ENCODE peak calls at places on chromosomes 4 and X, in five cellular contexts. Y is breast epithelium, Q is body of pancreas, B is prostate gland, C is sigmoid colon. M is an unnamed sample.

GRCh38 chr4:55879224-55879623 is 25.8 kb downstream of the EXOC1 start:
- DNase-seq in Q (no peak), C (no peak), Y (no peak), B (no peak), M (no peak)

GRCh38 chr4:30789219-30789671 is 69.1 kb downstream of the PCDH7 start:
- DNase-seq in Q (no peak), C (no peak), B (peak; percentile 21), Y (no peak), M (peak; percentile 21)

GRCh38 chr4:7390906-7391636 is 43.7 kb downstream of the PSAPL1 start:
- DNase-seq in Q (no peak), B (no peak), Y (peak; percentile 25), C (no peak), M (no peak)

GRCh38 chr4:5018096-5018495 is 1.2 kb downstream of the CYTL1 start:
- DNase-seq in Q (no peak), B (no peak), C (no peak), Y (no peak), M (no peak)

GRCh38 chr4:30722092-30722915 is 2.1 kb downstream of the PCDH7 start:
- DNase-seq in Y (no peak), Q (peak; percentile 5), B (no peak), C (peak; percentile 67), M (peak; percentile 36)

GRCh38 chr4:127870688-127871087 is 10.0 kb upstream of the PLK4 start:
- DNase-seq in Q (no peak), Y (no peak), C (no peak), B (no peak), M (peak; percentile 40)

GRCh38 chrX:129934461-129934860 is 28.5 kb downstream of the UTP14A start:
- DNase-seq in Q (no peak), B (no peak), C (no peak), Y (no peak), M (no peak)

GRCh38 chr4:157012781-157013180 is 41.2 kb upstream of the PDGFC start:
- DNase-seq in Q (no peak), Y (no peak), B (no peak), C (no peak), M (no peak)

GRCh38 chr4:139958738-139959096 is 195.3 kb downstream of the MAML3 start:
- DNase-seq in Q (no peak), C (no peak), B (no peak), Y (no peak), M (no peak)

GRCh38 chr4:94158883-94159282 is 48.8 kb upstream of the SMARCAD1 start:
- DNase-seq in B (no peak), Q (no peak), Y (no peak), C (no peak), M (no peak)

GRCh38 chr4:84938316-84938715 is 28.2 kb downstream of the WDFY3 start:
- DNase-seq in Q (no peak), B (no peak), C (no peak), Y (no peak), M (no peak)

DNA sequence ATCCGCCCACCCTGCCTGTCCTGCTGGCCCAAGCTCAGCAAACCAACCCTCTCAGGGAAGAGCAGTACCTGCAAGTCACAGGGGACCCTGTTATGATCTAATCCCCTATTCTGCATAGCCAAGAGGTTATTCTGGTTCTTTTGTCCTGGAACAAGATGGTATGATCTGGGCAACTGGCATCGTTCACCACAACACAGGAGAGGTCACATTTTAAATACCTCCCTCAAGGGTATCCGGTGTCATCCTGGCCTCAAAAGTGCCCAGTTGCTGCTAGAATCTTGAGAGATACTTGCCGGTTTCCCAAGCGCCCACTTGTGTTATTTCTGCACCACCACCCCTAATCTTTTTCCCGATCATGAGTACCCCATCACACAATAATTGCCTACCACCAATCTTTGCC is 497.5 kb downstream of the BCOR start:
- DNase-seq in Q (no peak), B (no peak), Y (no peak), C (no peak), M (no peak)
- H3K4me3 ChIP-seq in Q (no peak overlapping the region), B (no peak overlapping the region), Y (no peak overlapping the region), C (no peak overlapping the region), M (no peak overlapping the region)

DNA sequence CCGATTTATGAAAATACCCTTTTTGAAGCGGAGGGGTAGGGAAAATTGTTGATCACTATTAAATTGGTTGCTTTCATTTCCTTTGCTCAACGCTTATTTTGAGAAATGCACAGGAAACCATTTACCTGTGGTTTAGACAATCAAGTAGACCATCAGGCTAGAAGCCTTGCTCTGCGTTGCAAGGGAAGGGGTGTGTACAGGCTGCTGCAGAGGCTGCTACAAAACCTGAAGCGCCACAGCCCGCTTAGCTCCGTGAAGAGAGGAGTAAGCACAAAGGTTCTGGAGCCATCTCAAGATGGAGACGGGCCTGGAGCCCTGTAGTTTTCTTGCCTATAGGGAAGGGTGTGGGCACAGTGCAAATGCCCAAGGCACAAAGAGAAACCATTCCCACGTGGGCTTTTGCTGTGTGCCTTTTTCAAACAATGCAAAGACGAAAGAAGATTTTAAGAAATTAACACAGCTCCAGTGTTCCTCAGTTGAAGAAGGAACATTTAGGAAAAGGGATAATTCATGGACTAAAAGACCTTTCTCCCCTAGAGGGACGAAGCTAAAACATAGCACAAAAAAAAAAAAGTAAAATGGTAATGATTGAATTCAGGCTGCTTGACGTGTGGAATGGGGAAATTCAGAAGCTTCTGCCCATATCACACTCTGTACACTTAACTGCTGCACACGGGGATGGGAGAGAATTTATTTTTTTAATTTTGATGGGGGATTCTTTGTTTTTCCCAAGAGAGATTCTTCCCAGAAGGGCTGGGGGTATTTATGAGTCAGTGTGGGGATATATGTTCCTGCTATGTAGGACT is 3.5 kb downstream of the TMSB4X start:
- DNase-seq in C (peak; percentile 77), B (no peak), Y (no peak), Q (peak; percentile 62), M (no peak)
- TF ChIP-seq POLR2A in C (no peak), B (no peak), Y (no peak), Q (no peak), M (no peak)

GRCh38 chrX:153357877-153358276 is 23.9 kb downstream of the ZNF275 start:
- DNase-seq in Q (no peak), C (no peak), Y (no peak), B (no peak), M (no peak)
- H3K9me3 ChIP-seq in Q (no peaks in the 10 kb centered on the region), C (no peaks in the 10 kb centered on the region), Y (peaks cover 11% of the 10 kb centered on the region), B (no peaks in the 10 kb centered on the region), M (no peaks in the 10 kb centered on the region)

DNA sequence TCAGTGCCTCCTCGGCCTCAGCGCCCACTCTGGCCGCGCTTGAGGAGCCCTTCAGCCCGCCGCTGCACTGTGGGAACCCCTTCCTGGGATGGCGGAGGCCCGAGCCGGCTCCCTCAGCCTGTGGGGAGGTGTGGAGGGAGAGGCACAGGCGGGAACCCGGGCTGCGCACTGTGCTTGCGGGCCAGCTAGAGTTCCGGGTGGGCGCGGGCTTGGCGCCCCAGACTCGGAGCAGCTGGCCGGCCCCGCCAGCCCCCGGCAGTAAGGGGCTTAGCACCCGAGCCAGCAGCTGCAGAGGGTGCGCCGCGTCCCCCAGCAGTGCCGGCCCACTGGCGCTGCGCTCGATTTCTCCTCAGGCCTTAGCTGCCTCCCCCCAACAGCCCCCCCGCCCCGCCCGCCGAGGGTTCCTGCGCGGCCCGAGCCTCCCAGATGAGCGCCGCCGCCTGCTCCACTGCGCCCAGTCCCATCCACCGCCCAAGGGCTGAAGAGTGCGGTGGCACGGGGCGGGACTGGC is 1137.0 kb downstream of the PCDH18 start:
- DNase-seq in Y (no peak), C (no peak), B (no peak), Q (no peak), M (no peak)
- H3K4me3 ChIP-seq in Y (no peak overlapping the region), C (no peak overlapping the region), B (no peak overlapping the region), Q (no peak overlapping the region), M (no peak overlapping the region)

DNA sequence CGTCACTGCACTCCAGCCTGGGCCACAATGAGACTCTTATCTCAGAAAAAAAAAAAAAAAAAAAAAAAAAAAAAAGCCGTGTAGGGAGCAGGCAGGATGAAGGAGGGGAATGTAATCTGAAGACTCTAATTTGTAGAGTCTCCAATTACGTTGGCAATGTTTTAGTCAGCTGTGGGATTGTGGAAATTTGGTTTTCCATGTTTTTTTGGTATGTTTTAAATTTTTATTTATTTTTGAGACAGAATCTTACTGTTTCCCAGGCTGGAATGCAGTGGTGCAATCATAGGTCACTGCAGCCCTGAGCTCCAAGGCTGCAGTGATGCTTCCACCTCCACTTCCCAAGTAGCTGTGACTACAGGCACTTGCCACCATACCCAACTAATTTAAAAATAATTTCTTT is 56.5 kb downstream of the NSD2 start:
- DNase-seq in Q (no peak), B (no peak), Y (no peak), C (no peak), M (no peak)
- TF ChIP-seq POLR2A in Q (no peak), B (no peak), Y (no peak), C (no peak), M (no peak)

DNA sequence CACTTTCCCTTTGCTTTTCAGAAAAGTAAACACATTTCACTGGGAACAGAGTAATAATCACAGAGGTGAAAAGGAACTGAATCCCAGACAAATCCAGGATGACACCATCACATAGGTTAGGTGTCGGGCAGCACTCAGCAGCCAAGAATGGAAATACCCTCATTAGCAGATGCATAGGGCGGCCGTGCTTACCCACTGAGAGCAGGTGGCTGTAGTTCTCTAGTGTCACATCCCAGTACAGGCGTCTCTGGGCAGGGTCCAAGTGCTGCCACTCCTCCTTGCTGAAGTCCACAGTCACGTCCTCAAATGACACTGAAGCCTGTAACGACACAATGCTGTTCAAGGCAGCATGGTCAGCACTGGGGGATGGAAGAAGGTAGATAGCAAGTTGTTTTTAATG is 26.9 kb downstream of the ZNF41 start:
- DNase-seq in C (no peak), Y (no peak), B (no peak), Q (no peak), M (no peak)
- H3K9me3 ChIP-seq in C (no peaks in the 10 kb centered on the region), Y (no peaks in the 10 kb centered on the region), B (no peaks in the 10 kb centered on the region), Q (no peaks in the 10 kb centered on the region), M (no peaks in the 10 kb centered on the region)

GRCh38 chrX:46328133-46328532 is 217.1 kb downstream of the ZNF674 start:
- DNase-seq in B (no peak), C (no peak), Y (no peak), Q (no peak), M (no peak)

GRCh38 chrX:46325312-46325877 is 219.8 kb downstream of the ZNF674 start:
- DNase-seq in C (no peak), Y (no peak), B (no peak), Q (no peak), M (peak; percentile 77)

GRCh38 chrX:46324166-46324565 is 221.1 kb downstream of the ZNF674 start:
- DNase-seq in Y (no peak), C (no peak), B (no peak), Q (no peak), M (no peak)

GRCh38 chrX:46327229-46328081 is 217.8 kb downstream of the ZNF674 start:
- DNase-seq in B (no peak), Q (peak; percentile 63), C (no peak), Y (no peak), M (peak; percentile 82)

GRCh38 chrX:46326161-46326560 is 219.1 kb downstream of the ZNF674 start:
- DNase-seq in B (no peak), Q (no peak), C (no peak), Y (no peak), M (no peak)
- H3K4me3 ChIP-seq in B (no peak overlapping the region), Q (no peak overlapping the region), C (no peak overlapping the region), Y (no peak overlapping the region), M (no peak overlapping the region)

GRCh38 chr4:54473077-54473545 is 184.6 kb upstream of the KIT start:
- DNase-seq in B (no peak), Q (no peak), Y (no peak), C (no peak), M (no peak)
- TF ChIP-seq POLR2A in B (no peak), Q (no peak), Y (no peak), C (no peak), M (no peak)

GRCh38 chrX:145630806-145631435 is 186.7 kb upstream of the SLITRK2 start:
- DNase-seq in C (no peak), B (no peak), Y (no peak), Q (no peak), M (no peak)
- H3K9me3 ChIP-seq in C (no peaks in the 10 kb centered on the region), B (no peaks in the 10 kb centered on the region), Y (peaks cover 14% of the 10 kb centered on the region), Q (no peaks in the 10 kb centered on the region), M (no peaks in the 10 kb centered on the region)

GRCh38 chr4:27635936-27636913 is 775.6 kb downstream of the STIM2 start:
- DNase-seq in Y (no peak), Q (no peak), B (no peak), C (no peak), M (no peak)
- H3K4me3 ChIP-seq in Y (no peak overlapping the region), Q (no peak overlapping the region), B (no peak overlapping the region), C (no peak overlapping the region), M (no peak overlapping the region)

M was measured in thyroid gland.